ENCODE peak calls at places on chromosome 20, in seven cellular contexts. One of them, this sample, is unnamed.

GRCh38 chr20:12237772-12238171 is 320.1 kb downstream of the BTBD3 start:
- DNase-seq in tibial artery: no peak
- DNase-seq in endothelial cell: no peak
- DNase-seq in activated naive CD4-positive, alpha-beta T cell: no peak
- DNase-seq in epithelial cell of esophagus: no peak
- DNase-seq in neuronal stem cell: no peak
- DNase-seq in AG09319: no peak
- DNase-seq in this sample: no peak

GRCh38 chr20:16537918-16538317 is 35.3 kb downstream of the KIF16B start:
- DNase-seq in tibial artery: no peak
- DNase-seq in neuronal stem cell: no peak
- DNase-seq in activated naive CD4-positive, alpha-beta T cell: no peak
- DNase-seq in AG09319: no peak
- DNase-seq in epithelial cell of esophagus: peak; percentile 53
- DNase-seq in endothelial cell: no peak
- DNase-seq in this sample: no peak

GRCh38 chr20:61450549-61450948 is 198.5 kb downstream of the CDH4 start:
- DNase-seq in AG09319: no peak
- DNase-seq in endothelial cell: no peak
- DNase-seq in activated naive CD4-positive, alpha-beta T cell: no peak
- DNase-seq in epithelial cell of esophagus: no peak
- DNase-seq in neuronal stem cell: no peak
- DNase-seq in tibial artery: no peak
- DNase-seq in this sample: no peak

GRCh38 chr20:3103369-3104032 is 19.0 kb upstream of the AVP start:
- DNase-seq in epithelial cell of esophagus: peak; percentile 57
- DNase-seq in tibial artery: no peak
- DNase-seq in endothelial cell: no peak
- DNase-seq in AG09319: no peak
- DNase-seq in activated naive CD4-positive, alpha-beta T cell: no peak
- DNase-seq in neuronal stem cell: no peak
- DNase-seq in this sample: no peak

GRCh38 chr20:20304942-20305341 is 63.0 kb upstream of the INSM1 start:
- DNase-seq in activated naive CD4-positive, alpha-beta T cell: no peak
- DNase-seq in neuronal stem cell: no peak
- DNase-seq in AG09319: no peak
- DNase-seq in endothelial cell: no peak
- DNase-seq in tibial artery: no peak
- DNase-seq in epithelial cell of esophagus: no peak
- DNase-seq in this sample: no peak

GRCh38 chr20:39553120-39553519 is 591.0 kb downstream of the DHX35 start:
- DNase-seq in neuronal stem cell: no peak
- DNase-seq in activated naive CD4-positive, alpha-beta T cell: no peak
- DNase-seq in tibial artery: no peak
- DNase-seq in epithelial cell of esophagus: no peak
- DNase-seq in endothelial cell: no peak
- DNase-seq in AG09319: no peak
- DNase-seq in this sample: no peak

GRCh38 chr20:4043801-4044200 is 28.4 kb upstream of the RNF24 start:
- DNase-seq in activated naive CD4-positive, alpha-beta T cell: no peak
- DNase-seq in neuronal stem cell: no peak
- DNase-seq in endothelial cell: no peak
- DNase-seq in tibial artery: no peak
- DNase-seq in AG09319: no peak
- DNase-seq in epithelial cell of esophagus: no peak
- DNase-seq in this sample: no peak

GRCh38 chr20:34871320-34871926 is 1.2 kb downstream of the GGT7 start:
- DNase-seq in AG09319: no peak
- DNase-seq in activated naive CD4-positive, alpha-beta T cell: no peak
- DNase-seq in tibial artery: no peak
- DNase-seq in endothelial cell: no peak
- DNase-seq in epithelial cell of esophagus: peak; percentile 32
- DNase-seq in neuronal stem cell: no peak
- DNase-seq in this sample: no peak

GRCh38 chr20:59618131-59618530 is 13.8 kb downstream of the PHACTR3 start:
- DNase-seq in tibial artery: no peak
- DNase-seq in AG09319: no peak
- DNase-seq in activated naive CD4-positive, alpha-beta T cell: no peak
- DNase-seq in epithelial cell of esophagus: no peak
- DNase-seq in endothelial cell: no peak
- DNase-seq in neuronal stem cell: no peak
- DNase-seq in this sample: no peak

GRCh38 chr20:48826883-48827771 is 672 bp downstream of the PREX1 start:
- DNase-seq in epithelial cell of esophagus: peak; percentile 15
- DNase-seq in AG09319: no peak
- DNase-seq in endothelial cell: peak; percentile 42
- DNase-seq in tibial artery: no peak
- DNase-seq in neuronal stem cell: peak; percentile 49
- DNase-seq in activated naive CD4-positive, alpha-beta T cell: no peak
- DNase-seq in this sample: no peak

GRCh38 chr20:18702736-18703135 is 110.8 kb upstream of the SCP2D1 start:
- DNase-seq in endothelial cell: no peak
- DNase-seq in tibial artery: peak; percentile 34
- DNase-seq in AG09319: no peak
- DNase-seq in epithelial cell of esophagus: peak; percentile 13
- DNase-seq in neuronal stem cell: no peak
- DNase-seq in activated naive CD4-positive, alpha-beta T cell: no peak
- DNase-seq in this sample: no peak

GRCh38 chr20:37200926-37201826 is 21.8 kb upstream of the MROH8 start:
- DNase-seq in activated naive CD4-positive, alpha-beta T cell: no peak
- DNase-seq in AG09319: no peak
- DNase-seq in endothelial cell: no peak
- DNase-seq in tibial artery: no peak
- DNase-seq in neuronal stem cell: no peak
- DNase-seq in epithelial cell of esophagus: no peak
- DNase-seq in this sample: no peak

GRCh38 chr20:12762725-12763124 is 246.0 kb upstream of the SPTLC3 start:
- DNase-seq in activated naive CD4-positive, alpha-beta T cell: no peak
- DNase-seq in epithelial cell of esophagus: no peak
- DNase-seq in AG09319: no peak
- DNase-seq in neuronal stem cell: no peak
- DNase-seq in tibial artery: no peak
- DNase-seq in endothelial cell: no peak
- DNase-seq in this sample: no peak

GRCh38 chr20:19552896-19553180 is 205.2 kb upstream of the RIN2 start:
- DNase-seq in tibial artery: no peak
- DNase-seq in AG09319: no peak
- DNase-seq in neuronal stem cell: no peak
- DNase-seq in endothelial cell: no peak
- DNase-seq in activated naive CD4-positive, alpha-beta T cell: no peak
- DNase-seq in epithelial cell of esophagus: no peak
- DNase-seq in this sample: no peak

GRCh38 chr20:63085087-63085861 is 78.5 kb upstream of the BHLHE23 start:
- DNase-seq in activated naive CD4-positive, alpha-beta T cell: no peak
- DNase-seq in tibial artery: no peak
- DNase-seq in epithelial cell of esophagus: no peak
- DNase-seq in neuronal stem cell: no peak
- DNase-seq in endothelial cell: no peak
- DNase-seq in AG09319: no peak
- DNase-seq in this sample: no peak

GRCh38 chr20:2887715-2888114 is 14.4 kb downstream of the PTPRA start:
- DNase-seq in neuronal stem cell: no peak
- DNase-seq in AG09319: no peak
- DNase-seq in activated naive CD4-positive, alpha-beta T cell: no peak
- DNase-seq in endothelial cell: no peak
- DNase-seq in tibial artery: no peak
- DNase-seq in epithelial cell of esophagus: no peak
- DNase-seq in this sample: no peak

GRCh38 chr20:21693322-21693721 is 12.1 kb upstream of the PAX1 start:
- DNase-seq in epithelial cell of esophagus: no peak
- DNase-seq in endothelial cell: no peak
- DNase-seq in activated naive CD4-positive, alpha-beta T cell: no peak
- DNase-seq in neuronal stem cell: no peak
- DNase-seq in AG09319: no peak
- DNase-seq in tibial artery: no peak
- DNase-seq in this sample: no peak

GRCh38 chr20:34938466-34939163 is 17.0 kb downstream of the GSS start:
- DNase-seq in activated naive CD4-positive, alpha-beta T cell: no peak
- DNase-seq in tibial artery: peak; percentile 62
- DNase-seq in endothelial cell: no peak
- DNase-seq in AG09319: no peak
- DNase-seq in epithelial cell of esophagus: no peak
- DNase-seq in neuronal stem cell: no peak
- DNase-seq in this sample: no peak

This sample was measured in iPS DF 6.9.